ENCODE peak calls at places on chromosomes 7 and 10, in five cellular contexts. H, V, W, I and F are unnamed samples. For H3K9me3, the result is how much of the 10 kb centered on the place peaks cover.

GRCh38 chr7:17155529-17155928 is 142.9 kb upstream of the AHR start:
- DNase-seq in I (no peak), W (no peak), H (no peak), V (no peak), F (no peak)

GRCh38 chr7:16845746-16846145 is 36.0 kb downstream of the AGR3 start:
- DNase-seq in W (no peak), H (no peak), I (no peak), V (no peak), F (no peak)

GRCh38 chr10:1600861-1601260 is 136.5 kb downstream of the ADARB2 start:
- DNase-seq in W (no peak), V (no peak), I (no peak), H (no peak), F (no peak)

GRCh38 chr7:141715794-141716689 is 7.9 kb downstream of the WEE2 start:
- DNase-seq in I (no peak), V (no peak), W (no peak), H (no peak), F (no peak)

GRCh38 chr10:120205368-120206018 is 251.5 kb upstream of the PLPP4 start:
- DNase-seq in I (no peak), V (no peak), H (no peak), W (no peak), F (no peak)

GRCh38 chr10:101441539-101442455 is 87.8 kb downstream of the BTRC start:
- DNase-seq in W (peak), H (peak), I (peak), V (no peak), F (no peak)

GRCh38 chr10:31262672-31263071 is 56.3 kb upstream of the ZEB1 start:
- DNase-seq in W (no peak), V (no peak), H (no peak), I (no peak), F (no peak)

GRCh38 chr7:81231203-81231922 is 312.5 kb upstream of the SEMA3C start:
- DNase-seq in V (no peak), H (peak), W (no peak), I (no peak), F (no peak)

GRCh38 chr10:71889388-71889987 is 38.4 kb upstream of the PSAP start:
- DNase-seq in I (no peak), V (no peak), H (no peak), W (no peak), F (no peak)

GRCh38 chr7:40879941-40880558 is 745.2 kb downstream of the SUGCT start:
- DNase-seq in H (no peak), V (no peak), I (no peak), W (no peak), F (no peak)

GRCh38 chr10:99681553-99681952 is 22.2 kb downstream of the ENTPD7 start:
- DNase-seq in H (no peak), I (no peak), V (no peak), W (no peak), F (no peak)

GRCh38 chr7:17815318-17815717 is 125.0 kb downstream of the SNX13 start:
- DNase-seq in W (no peak), I (no peak), H (no peak), V (no peak), F (no peak)

GRCh38 chr7:20164420-20165145 is 52.6 kb downstream of the MACC1 start:
- DNase-seq in I (no peak), H (no peak), V (no peak), W (no peak), F (no peak)

GRCh38 chr7:39375874-39376190 is 190.4 kb upstream of the YAE1 start:
- DNase-seq in V (no peak), I (no peak), H (no peak), W (no peak), F (no peak)

GRCh38 chr7:103989200-103989784 is at the start of gene RELN:
- DNase-seq in W (no peak), I (no peak), V (no peak), H (peak), F (peak)

GRCh38 chr10:67903581-67903980 is 19.1 kb downstream of the SIRT1 start:
- DNase-seq in V (no peak), I (no peak), W (no peak), H (peak), F (no peak)

GRCh38 chr7:46024263-46024916 is 103.3 kb upstream of the IGFBP3 start:
- DNase-seq in V (no peak), H (no peak), I (no peak), W (no peak), F (no peak)

DNA sequence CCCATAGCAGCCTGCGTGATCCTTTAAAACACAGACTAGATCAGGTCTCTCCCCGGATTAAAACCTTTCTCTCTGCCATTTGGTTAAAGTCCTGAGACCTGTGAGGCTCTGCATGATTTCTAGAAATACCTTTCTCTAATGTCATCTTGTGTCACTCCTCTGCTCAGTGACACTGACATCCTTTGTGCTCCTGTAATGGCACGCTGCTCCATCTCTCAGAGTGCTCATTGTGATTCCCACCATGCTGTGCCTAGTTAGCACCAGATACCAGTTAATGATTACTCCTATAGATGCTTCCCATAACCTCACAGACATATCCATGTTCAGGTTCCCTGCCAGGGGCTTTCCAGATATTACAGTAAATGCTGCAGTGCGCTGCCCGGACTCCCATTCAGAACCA is 11.7 kb upstream of the OR9A2 start:
- DNase-seq in W (no peak), I (no peak), H (no peak), V (no peak), F (no peak)
- H3K4me3 ChIP-seq in W (no peak), I (no peak), H (no peak), V (no peak), F (no peak)

GRCh38 chr7:15159239-15159638 is 256.7 kb upstream of the DGKB start:
- DNase-seq in W (no peak), H (no peak), V (no peak), I (no peak), F (no peak)
- H3K9me3 ChIP-seq in W (under half), H (under half), V (under half), I (under half), F (under half)

GRCh38 chr7:54546986-54547314 is 4.8 kb downstream of the VSTM2A start:
- DNase-seq in V (no peak), W (no peak), H (no peak), I (no peak), F (no peak)

GRCh38 chr7:54542920-54543539 is 855 bp downstream of the VSTM2A start:
- DNase-seq in H (peak), W (no peak), I (no peak), V (no peak), F (no peak)

GRCh38 chr7:54545241-54545563 is 3.0 kb downstream of the VSTM2A start:
- DNase-seq in H (no peak), W (no peak), I (no peak), V (no peak), F (no peak)

GRCh38 chr7:54546081-54546985 is 4.2 kb downstream of the VSTM2A start:
- DNase-seq in H (no peak), W (no peak), I (no peak), V (no peak), F (no peak)

DNA sequence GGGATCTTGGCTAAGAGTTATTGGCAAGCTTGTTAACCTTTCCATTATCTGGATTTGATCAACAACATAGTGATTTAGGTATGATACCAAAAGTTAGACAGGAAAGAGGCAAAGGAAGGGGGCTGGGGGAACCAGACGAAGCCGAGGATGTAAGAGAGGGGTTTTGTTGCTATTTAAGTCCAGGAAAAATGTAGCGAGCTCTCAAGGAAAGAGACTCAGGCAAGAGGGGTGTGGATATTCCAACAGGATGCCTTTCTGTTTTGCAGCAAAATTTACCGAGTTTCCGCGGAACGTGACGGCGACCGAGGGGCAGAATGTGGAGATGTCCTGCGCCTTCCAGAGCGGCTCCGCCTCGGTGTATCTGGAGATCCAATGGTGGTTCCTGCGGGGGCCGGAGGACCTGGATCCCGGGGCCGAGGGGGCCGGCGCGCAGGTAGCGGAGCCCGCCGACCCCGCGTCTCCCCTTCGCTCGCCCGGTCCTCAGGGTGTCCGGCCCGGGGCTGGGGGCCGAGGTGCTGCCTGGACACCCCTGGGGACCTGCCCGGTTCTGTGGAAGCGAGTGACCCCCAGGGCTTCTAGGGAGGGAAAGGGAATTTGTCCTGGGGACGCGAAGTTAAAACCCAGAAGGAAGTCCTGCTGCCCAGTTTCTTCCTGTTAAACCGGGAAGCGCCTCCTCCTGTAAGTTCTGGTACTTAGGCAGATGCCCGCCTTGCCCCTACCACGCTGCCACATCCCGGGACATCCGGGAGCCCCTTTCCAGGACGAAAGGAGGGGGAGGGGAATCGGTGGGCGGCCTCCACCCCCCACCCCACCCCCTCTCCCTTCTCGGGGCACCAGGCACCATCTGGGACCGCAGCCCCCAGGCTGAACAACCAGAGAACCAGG is 2.4 kb downstream of the VSTM2A start:
- DNase-seq in W (no peak), I (no peak), V (no peak), H (no peak), F (no peak)
- H3K4me3 ChIP-seq in W (no peak), I (no peak), V (no peak), H (no peak), F (no peak)

DNA sequence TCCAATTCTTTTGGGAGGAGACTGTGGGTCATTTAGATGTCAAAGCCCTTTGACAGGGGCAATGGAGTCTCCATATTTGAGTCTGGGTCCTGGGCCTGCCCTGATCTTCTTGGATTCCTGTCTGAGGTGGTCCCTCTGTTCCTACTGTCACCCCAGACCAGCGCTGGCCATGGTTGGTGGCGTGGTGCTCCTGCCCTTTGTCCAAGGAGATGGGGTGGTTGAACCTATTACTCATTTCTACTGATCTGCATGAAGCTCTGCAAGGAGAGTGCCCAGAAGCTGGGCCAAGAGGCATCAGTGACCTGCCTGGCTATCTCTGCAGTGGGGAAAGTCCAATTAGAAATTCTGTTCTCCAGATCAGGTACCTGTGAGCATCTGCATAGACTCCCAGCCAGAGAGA is 355.6 kb upstream of the NUPR2 start:
- DNase-seq in V (no peak), W (no peak), I (no peak), H (no peak), F (no peak)
- H3K9me3 ChIP-seq in V (under half), W (under half), I (under half), H (under half), F (half or more)

DNA sequence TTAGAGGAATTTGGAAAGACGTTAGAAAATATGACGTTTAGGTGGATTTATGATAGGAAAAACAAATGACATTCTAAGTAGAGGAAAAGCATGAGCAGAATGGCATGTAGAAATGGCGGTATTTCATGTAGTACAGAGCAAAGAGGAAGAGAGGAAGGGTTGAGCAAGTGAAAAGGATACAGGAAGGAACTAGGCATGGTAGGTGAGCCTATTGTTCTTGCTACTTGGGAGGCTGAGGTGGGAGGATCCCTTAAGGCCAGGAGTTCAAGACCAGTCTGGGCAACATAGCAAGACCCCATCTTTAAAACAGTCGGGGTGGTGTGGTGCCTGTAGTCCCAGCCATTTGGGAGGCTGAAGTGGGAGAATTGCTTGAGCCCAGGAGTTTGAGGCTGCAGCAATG is 1.2 kb downstream of the GTPBP10 start:
- DNase-seq in V (no peak), W (no peak), I (no peak), H (no peak), F (no peak)
- H3K4me3 ChIP-seq in V (no peak), W (no peak), I (peak), H (peak), F (no peak)

DNA sequence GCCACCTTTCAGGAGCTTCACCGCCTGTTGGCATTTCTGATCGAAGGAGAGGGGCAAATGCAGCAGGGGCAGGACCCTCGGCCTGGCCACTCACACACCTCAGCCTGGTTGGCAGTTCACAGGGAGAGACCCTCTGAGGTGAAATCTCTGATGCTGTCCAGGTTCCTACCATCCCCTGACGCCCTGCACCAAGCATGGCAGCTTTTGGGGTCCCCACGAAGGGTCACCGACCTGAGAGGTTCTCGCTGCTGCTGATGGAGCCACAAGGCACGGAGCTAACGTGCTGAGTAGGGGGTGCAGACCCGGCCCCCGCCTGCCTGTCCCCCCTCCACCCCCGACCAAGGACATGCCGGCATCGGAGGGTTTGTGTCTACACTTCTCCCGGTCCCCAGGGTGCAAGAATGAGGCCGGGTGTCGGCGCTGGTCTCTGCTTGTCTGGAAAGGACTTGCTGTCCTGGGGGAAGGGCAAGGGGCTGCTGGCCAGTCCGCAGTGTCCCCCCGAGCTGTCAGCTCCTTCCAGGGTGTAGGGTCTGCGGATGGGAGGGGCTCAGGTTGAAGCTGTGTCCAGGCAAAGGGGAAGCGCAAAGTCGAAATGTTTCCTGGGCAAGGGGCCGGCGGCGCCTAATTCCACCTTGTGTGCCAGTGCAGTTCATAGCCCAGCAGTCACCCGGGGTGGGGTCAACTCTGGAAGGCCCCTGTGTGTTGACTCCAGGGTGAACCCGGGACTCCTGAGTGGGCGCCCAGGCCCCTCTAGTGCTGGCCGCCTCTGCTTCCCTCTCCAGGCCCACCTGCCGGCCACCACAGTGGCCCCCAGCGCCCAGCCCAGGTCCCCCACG is 132.6 kb downstream of the DNAJB6 start:
- DNase-seq in V (no peak), H (no peak), I (no peak), W (no peak), F (no peak)
- H3K9me3 ChIP-seq in V (under half), H (under half), I (under half), W (under half), F (under half)